ENCODE peak calls at places on chromosome X, in five cellular contexts. S is colonic mucosa, L is left ventricle myocardium inferior, J is cardiac muscle cell, E is right atrium auricular region. R is an unnamed sample.
A peak's percentile ranks its signal among the peaks of the same experiment; 100 is the strongest.

GRCh38 chrX:71515039-71515398 is 17.9 kb upstream of the OGT start:
- DNase-seq in E (no peak), J (peak; percentile 54), L (peak; percentile 33), S (no peak), R (no peak)

GRCh38 chrX:542179-542578 is 88.4 kb upstream of the SHOX start:
- DNase-seq in S (no peak), L (no peak), J (no peak), E (no peak), R (no peak)

GRCh38 chrX:47568656-47569295 is 7.8 kb downstream of the ARAF start:
- DNase-seq in E (no peak), J (no peak), L (no peak), S (no peak), R (no peak)

GRCh38 chrX:47247206-47247998 is 14.6 kb downstream of the USP11 start:
- DNase-seq in E (no peak), L (no peak), S (no peak), J (no peak), R (no peak)

GRCh38 chrX:133307637-133308485 is 89.7 kb upstream of the TFDP3 start:
- DNase-seq in E (no peak), L (peak; percentile 29), J (peak; percentile 3), S (no peak), R (no peak)

GRCh38 chrX:22952011-22952410 is 47.7 kb upstream of the DDX53 start:
- DNase-seq in E (no peak), L (no peak), S (no peak), J (peak; percentile 60), R (no peak)

GRCh38 chrX:15158736-15159406 is 111.0 kb downstream of the ASB9 start:
- DNase-seq in E (no peak), S (no peak), L (no peak), J (no peak), R (no peak)

GRCh38 chrX:122078079-122078478 is 1030.7 kb downstream of the GLUD2 start:
- DNase-seq in S (no peak), J (no peak), E (no peak), L (no peak), R (no peak)

GRCh38 chrX:13373807-13374187 is 53.9 kb upstream of the ATXN3L start:
- DNase-seq in J (peak; percentile 85), S (no peak), E (no peak), L (no peak), R (no peak)

GRCh38 chrX:104255465-104255864 is 732 bp upstream of the ESX1 start:
- DNase-seq in L (no peak), E (no peak), S (no peak), J (no peak), R (no peak)

GRCh38 chrX:120015145-120016067 is 62.1 kb downstream of the RHOXF2B start:
- DNase-seq in E (no peak), L (no peak), J (peak; percentile 18), S (no peak), R (peak; percentile 72)

GRCh38 chrX:32948130-32948529 is 263.2 kb downstream of the DMD start:
- DNase-seq in J (no peak), S (no peak), E (no peak), L (no peak), R (no peak)

GRCh38 chrX:53714580-53715335 is 28.2 kb upstream of the HUWE1 start:
- DNase-seq in S (no peak), L (no peak), J (peak; percentile 36), E (no peak), R (peak; percentile 10)

GRCh38 chrX:23365541-23365940 is 30.9 kb downstream of the PTCHD1 start:
- DNase-seq in E (no peak), S (no peak), L (no peak), J (no peak), R (peak; percentile 12)

GRCh38 chrX:7088968-7089615 is 58.4 kb upstream of the STS start:
- DNase-seq in J (no peak), L (no peak), E (no peak), S (no peak), R (no peak)

GRCh38 chrX:48918644-48919340 is at the start of gene PIM2:
- DNase-seq in J (peak; percentile 85), E (peak; percentile 92), L (peak; percentile 88), S (peak; percentile 91), R (peak; percentile 96)

GRCh38 chrX:57821703-57822375 is 88.4 kb downstream of the ZXDA start:
- DNase-seq in E (no peak), J (peak; percentile 71), L (no peak), S (peak; percentile 36), R (peak; percentile 24)

GRCh38 chrX:154718607-154719006 is 32.3 kb downstream of the GAB3 start:
- DNase-seq in S (no peak), E (no peak), L (no peak), J (no peak), R (no peak)

GRCh38 chrX:17882680-17883079 is 21.6 kb upstream of the RAI2 start:
- DNase-seq in J (no peak), L (no peak), S (no peak), E (no peak), R (no peak)

GRCh38 chrX:121106484-121107235 is 59.2 kb downstream of the GLUD2 start:
- DNase-seq in E (no peak), L (no peak), S (no peak), J (no peak), R (no peak)

GRCh38 chrX:151680805-151681204 is 14.5 kb upstream of the PRRG3 start:
- DNase-seq in J (peak; percentile 25), L (no peak), S (peak; percentile 53), E (no peak), R (peak; percentile 80)

GRCh38 chrX:38561951-38562719 is 793 bp downstream of the TSPAN7 start:
- DNase-seq in S (peak; percentile 34), E (no peak), L (peak; percentile 16), J (no peak), R (peak; percentile 31)

GRCh38 chrX:72180539-72180938 is 1.0 kb upstream of the PIN4 start:
- DNase-seq in L (no peak), E (no peak), S (no peak), J (peak; percentile 0), R (no peak)

GRCh38 chrX:64580035-64580434 is 184.8 kb upstream of the MTMR8 start:
- DNase-seq in J (no peak), S (no peak), E (no peak), L (no peak), R (no peak)

GRCh38 chrX:317424-318067 is 1.1 kb downstream of the GTPBP6 start:
- DNase-seq in J (no peak), E (no peak), L (no peak), S (no peak), R (no peak)

GRCh38 chrX:10444204-10444603 is 176.2 kb downstream of the MID1 start:
- DNase-seq in J (no peak), E (no peak), S (no peak), L (no peak), R (no peak)

GRCh38 chrX:110125435-110125834 is 122.5 kb downstream of the TMEM164 start:
- DNase-seq in E (no peak), J (no peak), S (no peak), L (no peak), R (peak; percentile 33)

GRCh38 chrX:23919706-23920320 is 12.0 kb downstream of the CXorf58 start:
- DNase-seq in J (peak; percentile 41), S (no peak), L (no peak), E (no peak), R (no peak)

GRCh38 chrX:68488657-68489056 is 10.2 kb upstream of the YIPF6 start:
- DNase-seq in L (no peak), S (peak; percentile 85), J (no peak), E (no peak), R (no peak)

GRCh38 chrX:17768997-17769396 is 31.7 kb downstream of the SCML1 start:
- DNase-seq in S (no peak), L (no peak), J (no peak), E (no peak), R (no peak)

GRCh38 chrX:46554942-46555341 is 9.7 kb upstream of the ZNF674 start:
- DNase-seq in L (no peak), E (no peak), J (peak; percentile 57), S (no peak), R (no peak)

GRCh38 chrX:29275928-29276327 is 688.7 kb downstream of the IL1RAPL1 start:
- DNase-seq in L (no peak), E (no peak), S (no peak), J (no peak), R (no peak)

GRCh38 chrX:108090474-108091265 is 672 bp downstream of the PSMD10 start:
- DNase-seq in J (peak; percentile 27), S (no peak), L (no peak), E (no peak), R (no peak)

GRCh38 chrX:113651306-113651705 is 810.7 kb upstream of the AMOT start:
- DNase-seq in E (no peak), L (no peak), S (no peak), J (no peak), R (no peak)

GRCh38 chrX:125727117-125727516 is 407.4 kb downstream of the TEX13C start:
- DNase-seq in L (no peak), E (no peak), S (no peak), J (no peak), R (no peak)

GRCh38 chrX:82764521-82764920 is 743.6 kb upstream of the POU3F4 start:
- DNase-seq in J (no peak), L (no peak), E (no peak), S (no peak), R (no peak)

GRCh38 chrX:131830400-131831184 is 192.5 kb upstream of the STK26 start:
- DNase-seq in S (peak; percentile 83), J (peak; percentile 81), L (peak; percentile 40), E (peak; percentile 79), R (peak; percentile 86)

DNA sequence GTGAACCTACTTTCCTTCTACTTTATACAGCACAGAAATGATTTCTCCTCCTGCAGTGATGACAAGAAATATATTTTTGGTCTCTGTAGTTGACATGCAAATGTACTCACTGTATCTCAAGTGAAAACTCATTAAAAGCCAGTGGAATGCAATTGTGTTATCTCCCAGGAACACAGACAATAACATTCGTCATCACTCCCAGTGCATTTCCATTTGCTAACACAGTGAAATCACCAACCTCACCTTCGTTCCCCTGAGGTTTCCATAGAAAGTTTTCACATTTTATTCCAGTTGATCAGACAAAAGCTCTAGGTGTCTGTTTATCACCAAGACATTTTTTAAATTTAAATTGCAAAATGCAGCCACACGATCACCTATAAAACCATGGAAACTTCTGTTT is 2.5 kb upstream of the SPANXD start:
- DNase-seq in L (no peak), S (no peak), E (no peak), J (no peak), R (no peak)
- H3K4me1 ChIP-seq in L (no peaks in the 10 kb centered on the region), S (no peaks in the 10 kb centered on the region), E (no peaks in the 10 kb centered on the region), J (no peaks in the 10 kb centered on the region), R (no peaks in the 10 kb centered on the region)

DNA sequence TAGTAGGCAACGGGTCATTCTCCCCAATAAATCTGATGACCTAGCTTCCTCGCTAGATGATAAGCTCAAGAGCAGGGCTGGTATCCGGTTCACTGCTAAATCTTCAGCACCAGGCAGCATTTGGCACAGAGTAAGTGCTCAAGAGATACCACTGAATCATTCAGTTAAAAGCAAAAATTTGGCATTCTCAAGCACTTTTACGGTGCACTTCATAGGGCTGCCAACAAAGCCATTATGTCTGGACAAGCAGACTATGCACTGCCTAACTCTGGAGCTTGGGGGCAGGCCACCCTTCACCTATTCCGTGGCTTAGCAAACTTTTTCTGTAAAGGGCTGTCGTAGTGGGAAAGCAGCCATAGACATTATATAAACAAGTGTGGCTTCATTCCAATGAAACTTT is 23.8 kb upstream of the CXorf38 start:
- DNase-seq in E (no peak), S (no peak), L (no peak), J (peak; percentile 0), R (no peak)
- H3K36me3 ChIP-seq in E (peaks cover 24% of the 10 kb centered on the region), S (peaks cover 7% of the 10 kb centered on the region), L (peaks cover 37% of the 10 kb centered on the region), J (no peaks in the 10 kb centered on the region), R (no peaks in the 10 kb centered on the region)

GRCh38 chrX:136523770-136524169 is 8.2 kb upstream of the VGLL1 start:
- DNase-seq in L (no peak), S (no peak), E (no peak), J (no peak), R (no peak)
- H3K27me3 ChIP-seq in L (no peaks in the 10 kb centered on the region), S (no peaks in the 10 kb centered on the region), E (no peaks in the 10 kb centered on the region), J (no peaks in the 10 kb centered on the region), R (no peaks in the 10 kb centered on the region)

GRCh38 chrX:66021758-66022741 is 17.8 kb downstream of the VSIG4 start:
- DNase-seq in E (no peak), J (no peak), S (no peak), L (no peak), R (no peak)
- H3K4me1 ChIP-seq in E (no peaks in the 10 kb centered on the region), J (no peaks in the 10 kb centered on the region), S (no peaks in the 10 kb centered on the region), L (no peaks in the 10 kb centered on the region), R (no peaks in the 10 kb centered on the region)